ENCODE peak calls at places on chromosomes 6 and 20, in eight cellular contexts. One of them, this sample, is unnamed. For H3K27me3, the result is how much of the 10 kb centered on the place peaks cover.

GRCh38 chr20:38032585-38033329 is 499 bp downstream of the TTI1 start:
- DNase-seq in H9: no peak
- DNase-seq in DND-41: no peak
- DNase-seq in HepG2: peak
- DNase-seq in gastrocnemius medialis: peak
- DNase-seq in aorta: no peak
- DNase-seq in upper lobe of right lung: no peak
- DNase-seq in WERI-Rb-1: no peak
- DNase-seq in this sample: peak

GRCh38 chr6:107794771-107795170 is 29.3 kb downstream of the SCML4 start:
- DNase-seq in H9: no peak
- DNase-seq in DND-41: no peak
- DNase-seq in HepG2: no peak
- DNase-seq in gastrocnemius medialis: no peak
- DNase-seq in aorta: no peak
- DNase-seq in upper lobe of right lung: no peak
- DNase-seq in WERI-Rb-1: no peak
- DNase-seq in this sample: no peak

GRCh38 chr20:51958636-51959542 is 156.6 kb upstream of the SALL4 start:
- DNase-seq in H9: no peak
- DNase-seq in DND-41: no peak
- DNase-seq in HepG2: no peak
- DNase-seq in gastrocnemius medialis: no peak
- DNase-seq in aorta: no peak
- DNase-seq in upper lobe of right lung: no peak
- DNase-seq in WERI-Rb-1: no peak
- DNase-seq in this sample: no peak

GRCh38 chr20:24584538-24585356 is 115.3 kb downstream of the SYNDIG1 start:
- DNase-seq in H9: no peak
- DNase-seq in DND-41: no peak
- DNase-seq in HepG2: no peak
- DNase-seq in gastrocnemius medialis: no peak
- DNase-seq in aorta: no peak
- DNase-seq in upper lobe of right lung: no peak
- DNase-seq in WERI-Rb-1: no peak
- DNase-seq in this sample: no peak

GRCh38 chr6:119479860-119480655 is 130.5 kb upstream of the MAN1A1 start:
- DNase-seq in H9: no peak
- DNase-seq in DND-41: no peak
- DNase-seq in HepG2: no peak
- DNase-seq in gastrocnemius medialis: no peak
- DNase-seq in aorta: no peak
- DNase-seq in upper lobe of right lung: no peak
- DNase-seq in WERI-Rb-1: no peak
- DNase-seq in this sample: no peak

GRCh38 chr6:154487367-154488275 is 22.9 kb downstream of the CNKSR3 start:
- DNase-seq in H9: no peak
- DNase-seq in DND-41: no peak
- DNase-seq in HepG2: peak
- DNase-seq in gastrocnemius medialis: no peak
- DNase-seq in aorta: no peak
- DNase-seq in upper lobe of right lung: no peak
- DNase-seq in WERI-Rb-1: no peak
- DNase-seq in this sample: no peak

GRCh38 chr6:81786159-81786558 is 33.7 kb upstream of the TENT5A start:
- DNase-seq in H9: no peak
- DNase-seq in DND-41: no peak
- DNase-seq in HepG2: no peak
- DNase-seq in gastrocnemius medialis: no peak
- DNase-seq in aorta: no peak
- DNase-seq in upper lobe of right lung: no peak
- DNase-seq in WERI-Rb-1: no peak
- DNase-seq in this sample: no peak

GRCh38 chr6:52513464-52513863 is 63.4 kb downstream of the TRAM2 start:
- DNase-seq in H9: no peak
- DNase-seq in DND-41: no peak
- DNase-seq in HepG2: no peak
- DNase-seq in gastrocnemius medialis: no peak
- DNase-seq in aorta: no peak
- DNase-seq in upper lobe of right lung: no peak
- DNase-seq in WERI-Rb-1: no peak
- DNase-seq in this sample: no peak

GRCh38 chr20:4876731-4877130 is 124.6 kb downstream of the SLC23A2 start:
- DNase-seq in H9: no peak
- DNase-seq in DND-41: no peak
- DNase-seq in HepG2: no peak
- DNase-seq in gastrocnemius medialis: no peak
- DNase-seq in aorta: no peak
- DNase-seq in upper lobe of right lung: no peak
- DNase-seq in WERI-Rb-1: no peak
- DNase-seq in this sample: no peak

GRCh38 chr20:23048283-23049200 is 930 bp downstream of the THBD start:
- DNase-seq in H9: peak
- DNase-seq in DND-41: no peak
- DNase-seq in HepG2: no peak
- DNase-seq in gastrocnemius medialis: peak
- DNase-seq in aorta: peak
- DNase-seq in upper lobe of right lung: peak
- DNase-seq in WERI-Rb-1: no peak
- DNase-seq in this sample: no peak

GRCh38 chr20:23205656-23206055 is 119.5 kb upstream of the CD93 start:
- DNase-seq in H9: peak
- DNase-seq in DND-41: no peak
- DNase-seq in HepG2: no peak
- DNase-seq in gastrocnemius medialis: peak
- DNase-seq in aorta: peak
- DNase-seq in upper lobe of right lung: no peak
- DNase-seq in WERI-Rb-1: no peak
- DNase-seq in this sample: no peak

GRCh38 chr6:36874016-36874442 is 574 bp downstream of the PPIL1 start:
- DNase-seq in H9: no peak
- DNase-seq in DND-41: no peak
- DNase-seq in HepG2: no peak
- DNase-seq in gastrocnemius medialis: no peak
- DNase-seq in aorta: peak
- DNase-seq in upper lobe of right lung: peak
- DNase-seq in WERI-Rb-1: no peak
- DNase-seq in this sample: no peak

GRCh38 chr6:152209211-152209610 is 401.7 kb downstream of the ESR1 start:
- DNase-seq in H9: no peak
- DNase-seq in DND-41: no peak
- DNase-seq in HepG2: no peak
- DNase-seq in gastrocnemius medialis: no peak
- DNase-seq in aorta: no peak
- DNase-seq in upper lobe of right lung: no peak
- DNase-seq in WERI-Rb-1: no peak
- DNase-seq in this sample: no peak

DNA sequence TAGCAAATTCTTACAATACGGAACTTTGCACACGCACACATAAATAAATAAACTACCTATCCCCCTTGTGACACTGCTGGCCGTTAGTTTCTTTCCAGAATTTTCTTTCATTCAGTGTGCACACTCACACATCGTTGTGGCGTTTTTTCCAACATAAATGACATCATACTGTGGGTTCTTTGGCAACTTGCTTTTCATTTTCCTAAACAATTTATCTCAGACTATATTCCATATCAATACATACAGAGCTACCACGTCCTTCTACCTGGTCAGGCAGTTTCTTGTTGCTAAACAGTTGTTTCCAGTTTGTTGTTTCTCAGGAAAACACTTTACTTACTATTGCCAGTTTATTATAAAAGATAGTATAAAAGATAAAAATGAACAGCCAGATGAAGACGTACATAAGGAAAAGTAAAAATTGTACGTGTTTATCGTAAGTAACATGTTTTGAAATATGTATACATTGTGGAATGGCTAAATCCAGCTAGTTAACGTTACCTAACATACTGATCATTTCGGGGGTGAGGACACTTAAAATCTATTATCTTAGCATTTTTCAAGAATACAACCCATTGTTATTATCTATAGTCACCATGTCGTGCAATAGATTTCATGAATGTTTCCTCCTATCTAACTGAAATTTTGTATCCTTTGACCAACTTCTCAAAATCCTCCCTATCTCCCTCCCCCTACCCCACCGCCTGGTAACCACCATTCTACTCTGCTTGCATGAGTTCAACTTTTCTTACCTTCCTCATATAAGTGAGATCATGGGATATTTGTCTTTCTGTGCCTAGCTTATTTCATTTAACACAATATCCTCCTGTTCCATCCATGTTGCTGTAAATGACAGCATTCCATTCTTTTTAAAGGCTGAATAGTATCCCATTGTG is 1.2 kb upstream of the TP53RK start:
- DNase-seq in H9: no peak
- DNase-seq in DND-41: no peak
- DNase-seq in HepG2: no peak
- DNase-seq in gastrocnemius medialis: no peak
- DNase-seq in aorta: no peak
- DNase-seq in upper lobe of right lung: no peak
- DNase-seq in WERI-Rb-1: no peak
- DNase-seq in this sample: no peak
- H3K27ac ChIP-seq in H9: no peak
- H3K27ac ChIP-seq in DND-41: peak
- H3K27ac ChIP-seq in HepG2: no peak
- H3K27ac ChIP-seq in gastrocnemius medialis: peak
- H3K27ac ChIP-seq in aorta: peak
- H3K27ac ChIP-seq in upper lobe of right lung: peak
- H3K27ac ChIP-seq in WERI-Rb-1: no peak
- H3K27ac ChIP-seq in this sample: peak

GRCh38 chr20:21503345-21503744 is 10.5 kb downstream of the NKX2-2 start:
- DNase-seq in H9: no peak
- DNase-seq in DND-41: peak
- DNase-seq in HepG2: no peak
- DNase-seq in gastrocnemius medialis: no peak
- DNase-seq in aorta: no peak
- DNase-seq in upper lobe of right lung: no peak
- DNase-seq in WERI-Rb-1: no peak
- DNase-seq in this sample: no peak

GRCh38 chr20:21504323-21504722 is 9.5 kb downstream of the NKX2-2 start:
- DNase-seq in H9: no peak
- DNase-seq in DND-41: no peak
- DNase-seq in HepG2: no peak
- DNase-seq in gastrocnemius medialis: no peak
- DNase-seq in aorta: no peak
- DNase-seq in upper lobe of right lung: no peak
- DNase-seq in WERI-Rb-1: no peak
- DNase-seq in this sample: no peak

GRCh38 chr20:21505810-21506530 is 7.9 kb downstream of the NKX2-2 start:
- DNase-seq in H9: peak
- DNase-seq in DND-41: no peak
- DNase-seq in HepG2: no peak
- DNase-seq in gastrocnemius medialis: no peak
- DNase-seq in aorta: peak
- DNase-seq in upper lobe of right lung: peak
- DNase-seq in WERI-Rb-1: peak
- DNase-seq in this sample: peak

GRCh38 chr20:21507275-21508229 is 6.3 kb downstream of the NKX2-2 start:
- DNase-seq in H9: no peak
- DNase-seq in DND-41: no peak
- DNase-seq in HepG2: no peak
- DNase-seq in gastrocnemius medialis: no peak
- DNase-seq in aorta: no peak
- DNase-seq in upper lobe of right lung: no peak
- DNase-seq in WERI-Rb-1: no peak
- DNase-seq in this sample: no peak

GRCh38 chr20:21505161-21505809 is 8.6 kb downstream of the NKX2-2 start:
- DNase-seq in H9: peak
- DNase-seq in DND-41: peak
- DNase-seq in HepG2: peak
- DNase-seq in gastrocnemius medialis: peak
- DNase-seq in aorta: peak
- DNase-seq in upper lobe of right lung: peak
- DNase-seq in WERI-Rb-1: peak
- DNase-seq in this sample: peak
- H3K27me3 ChIP-seq in H9: under half
- H3K27me3 ChIP-seq in DND-41: under half
- H3K27me3 ChIP-seq in HepG2: half or more
- H3K27me3 ChIP-seq in gastrocnemius medialis: half or more
- H3K27me3 ChIP-seq in aorta: under half
- H3K27me3 ChIP-seq in upper lobe of right lung: half or more
- H3K27me3 ChIP-seq in WERI-Rb-1: half or more
- H3K27me3 ChIP-seq in this sample: under half

DNA sequence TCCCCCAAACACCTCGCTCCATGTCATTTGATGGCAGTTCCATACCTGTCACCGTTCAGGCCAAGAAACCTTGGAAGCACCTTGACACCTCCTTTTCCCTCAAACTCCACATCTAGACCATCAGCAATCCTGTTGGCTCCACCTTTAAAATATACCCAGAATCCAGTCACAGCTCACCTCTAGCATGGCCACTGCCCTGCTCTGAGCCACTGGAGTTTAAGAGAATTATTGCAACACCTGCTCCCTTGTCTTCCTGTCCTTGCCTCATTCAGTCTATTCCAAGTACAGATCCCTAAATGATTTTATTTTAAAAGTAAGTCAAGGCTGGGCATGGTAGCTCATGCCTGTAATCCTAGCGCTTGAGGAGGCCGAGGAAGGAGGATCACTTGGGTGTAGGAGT is 11.6 kb upstream of the TRIB3 start:
- DNase-seq in H9: no peak
- DNase-seq in DND-41: no peak
- DNase-seq in HepG2: no peak
- DNase-seq in gastrocnemius medialis: no peak
- DNase-seq in aorta: no peak
- DNase-seq in upper lobe of right lung: no peak
- DNase-seq in WERI-Rb-1: no peak
- DNase-seq in this sample: no peak
- H3K27ac ChIP-seq in H9: no peak
- H3K27ac ChIP-seq in DND-41: no peak
- H3K27ac ChIP-seq in HepG2: no peak
- H3K27ac ChIP-seq in gastrocnemius medialis: no peak
- H3K27ac ChIP-seq in aorta: no peak
- H3K27ac ChIP-seq in upper lobe of right lung: no peak
- H3K27ac ChIP-seq in WERI-Rb-1: no peak
- H3K27ac ChIP-seq in this sample: no peak

GRCh38 chr20:57564180-57564802 is 3.4 kb downstream of the PCK1 start:
- DNase-seq in H9: no peak
- DNase-seq in DND-41: no peak
- DNase-seq in HepG2: no peak
- DNase-seq in gastrocnemius medialis: no peak
- DNase-seq in aorta: peak
- DNase-seq in upper lobe of right lung: no peak
- DNase-seq in WERI-Rb-1: no peak
- DNase-seq in this sample: no peak
- H3K27me3 ChIP-seq in H9: under half
- H3K27me3 ChIP-seq in DND-41: under half
- H3K27me3 ChIP-seq in HepG2: under half
- H3K27me3 ChIP-seq in gastrocnemius medialis: under half
- H3K27me3 ChIP-seq in aorta: under half
- H3K27me3 ChIP-seq in upper lobe of right lung: under half
- H3K27me3 ChIP-seq in WERI-Rb-1: under half
- H3K27me3 ChIP-seq in this sample: under half

GRCh38 chr6:2968600-2969135 is 2.7 kb downstream of the SERPINB6 start:
- DNase-seq in H9: no peak
- DNase-seq in DND-41: no peak
- DNase-seq in HepG2: no peak
- DNase-seq in gastrocnemius medialis: no peak
- DNase-seq in aorta: no peak
- DNase-seq in upper lobe of right lung: no peak
- DNase-seq in WERI-Rb-1: no peak
- DNase-seq in this sample: no peak
- H3K27ac ChIP-seq in H9: no peak
- H3K27ac ChIP-seq in DND-41: no peak
- H3K27ac ChIP-seq in HepG2: no peak
- H3K27ac ChIP-seq in gastrocnemius medialis: peak
- H3K27ac ChIP-seq in aorta: no peak
- H3K27ac ChIP-seq in upper lobe of right lung: peak
- H3K27ac ChIP-seq in WERI-Rb-1: no peak
- H3K27ac ChIP-seq in this sample: no peak